ENCODE peak calls at places on chromosome 13, in nine cellular contexts. E is upper lobe of right lung; L is RWPE1; O is foreskin fibroblast; Y is activated CD8-positive, alpha-beta T cell treated with anti-CD3 and anti-CD28 coated beads for 36 hours; J is WERI-Rb-1; Q is A549; G is thoracic aorta; P is cardiac muscle cell. W is an unnamed sample.

GRCh38 chr13:111204438-111205177 is 89.5 kb downstream of the ARHGEF7 start:
- DNase-seq in E (peak), L (peak), O (peak), Y (no peak), J (no peak), Q (no peak), G (peak), P (peak), W (no peak)

GRCh38 chr13:86585826-86586225 is 786.6 kb upstream of the SLITRK6 start:
- DNase-seq in E (no peak), L (no peak), O (peak), Y (no peak), J (no peak), Q (no peak), G (no peak), P (peak), W (no peak)

GRCh38 chr13:105735269-105735668 is 800.2 kb downstream of the EFNB2 start:
- DNase-seq in E (no peak), L (no peak), O (peak), Y (no peak), J (no peak), Q (no peak), G (no peak), P (no peak), W (no peak)

GRCh38 chr13:39448831-39449230 is 154.2 kb downstream of the LHFPL6 start:
- DNase-seq in E (no peak), L (no peak), O (no peak), Y (no peak), J (peak), Q (no peak), G (no peak), P (no peak), W (no peak)

GRCh38 chr13:98285317-98285716 is 108.2 kb upstream of the RNF113B start:
- DNase-seq in E (no peak), L (no peak), O (no peak), Y (no peak), J (peak), Q (no peak), G (no peak), P (no peak), W (no peak)

GRCh38 chr13:30971575-30971974 is 39.1 kb downstream of the TEX26 start:
- DNase-seq in E (no peak), L (no peak), O (peak), Y (no peak), J (no peak), Q (no peak), G (no peak), P (peak), W (no peak)

GRCh38 chr13:106619688-106620555 is 52.0 kb upstream of the ARGLU1 start:
- DNase-seq in E (no peak), L (peak), O (peak), Y (peak), J (peak), Q (peak), G (no peak), P (peak), W (peak)

GRCh38 chr13:104571161-104571889 is 1505.1 kb upstream of the SLC10A2 start:
- DNase-seq in E (no peak), L (peak), O (peak), Y (peak), J (peak), Q (peak), G (peak), P (peak), W (peak)

GRCh38 chr13:110771194-110771593 is 57.7 kb downstream of the ING1 start:
- DNase-seq in E (no peak), L (no peak), O (no peak), Y (peak), J (no peak), Q (peak), G (no peak), P (peak), W (peak)

DNA sequence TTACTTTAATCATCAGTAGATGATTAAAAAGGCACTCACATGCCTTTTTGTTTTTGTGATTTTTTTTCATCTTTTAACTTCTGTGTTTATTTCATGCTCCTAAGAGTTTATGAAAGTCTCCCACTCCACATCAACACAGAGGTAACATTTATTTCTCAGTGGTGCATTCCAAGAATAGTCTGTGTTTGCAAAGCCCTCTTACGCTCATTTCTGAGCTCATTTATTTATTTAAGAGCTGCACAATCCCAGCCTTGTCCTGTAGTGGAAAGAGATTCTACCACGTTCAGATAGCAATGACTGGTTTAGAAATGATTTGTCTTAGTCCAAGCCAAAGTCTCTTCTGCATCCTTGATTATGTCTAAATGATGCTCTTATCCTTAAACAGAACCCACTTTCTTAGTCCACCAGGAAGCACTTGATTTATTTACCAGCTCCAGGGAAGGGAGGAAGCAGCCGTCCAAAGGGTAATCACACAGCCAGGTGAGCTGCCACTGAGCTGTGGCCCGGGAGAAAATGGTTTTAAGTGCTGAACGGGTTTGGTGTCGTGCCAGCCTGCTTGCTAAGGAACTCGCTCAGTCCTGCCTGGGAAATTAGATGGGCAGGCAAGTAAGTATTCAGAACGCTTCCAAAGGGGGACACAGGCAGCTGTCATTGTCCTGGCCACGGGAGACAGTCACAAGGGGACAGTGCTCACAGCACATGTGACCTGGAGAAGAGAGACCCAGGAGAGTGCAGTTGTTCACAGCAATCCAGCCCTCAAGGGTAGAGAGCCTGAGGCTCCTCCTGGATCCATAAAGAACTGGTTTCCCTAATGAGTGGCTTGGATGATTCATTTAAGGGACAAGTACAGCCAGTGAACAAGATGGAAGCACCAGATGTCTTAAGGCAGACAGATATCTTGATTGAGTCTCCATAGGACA is 131.8 kb upstream of the WASF3 start:
- DNase-seq in E (no peak), L (no peak), O (peak), Y (no peak), J (no peak), Q (no peak), G (no peak), P (no peak), W (peak)
- TF ChIP-seq CTCF in E (no peak), L (no peak), O (no peak), Y (no peak), J (no peak), Q (no peak), G (no peak), P (no peak), W (no peak)

GRCh38 chr13:27280841-27281240 is 10.2 kb downstream of the RASL11A start:
- DNase-seq in E (no peak), L (no peak), O (no peak), Y (no peak), J (no peak), Q (no peak), G (no peak), P (no peak), W (no peak)

GRCh38 chr13:27281420-27281819 is 10.8 kb downstream of the RASL11A start:
- DNase-seq in E (no peak), L (no peak), O (peak), Y (no peak), J (no peak), Q (no peak), G (no peak), P (no peak), W (no peak)

GRCh38 chr13:27280009-27280646 is 9.5 kb downstream of the RASL11A start:
- DNase-seq in E (no peak), L (no peak), O (no peak), Y (no peak), J (no peak), Q (no peak), G (no peak), P (no peak), W (peak)

GRCh38 chr13:27288397-27288796 is 17.8 kb downstream of the RASL11A start:
- DNase-seq in E (no peak), L (no peak), O (no peak), Y (no peak), J (no peak), Q (no peak), G (no peak), P (no peak), W (no peak)

GRCh38 chr13:27283906-27284523 is 13.4 kb downstream of the RASL11A start:
- DNase-seq in E (no peak), L (peak), O (peak), Y (peak), J (peak), Q (peak), G (no peak), P (peak), W (peak)
- TF ChIP-seq CTCF in E (peak), L (no peak), O (peak), Y (no peak), J (peak), Q (peak), G (peak), P (peak), W (no peak)

DNA sequence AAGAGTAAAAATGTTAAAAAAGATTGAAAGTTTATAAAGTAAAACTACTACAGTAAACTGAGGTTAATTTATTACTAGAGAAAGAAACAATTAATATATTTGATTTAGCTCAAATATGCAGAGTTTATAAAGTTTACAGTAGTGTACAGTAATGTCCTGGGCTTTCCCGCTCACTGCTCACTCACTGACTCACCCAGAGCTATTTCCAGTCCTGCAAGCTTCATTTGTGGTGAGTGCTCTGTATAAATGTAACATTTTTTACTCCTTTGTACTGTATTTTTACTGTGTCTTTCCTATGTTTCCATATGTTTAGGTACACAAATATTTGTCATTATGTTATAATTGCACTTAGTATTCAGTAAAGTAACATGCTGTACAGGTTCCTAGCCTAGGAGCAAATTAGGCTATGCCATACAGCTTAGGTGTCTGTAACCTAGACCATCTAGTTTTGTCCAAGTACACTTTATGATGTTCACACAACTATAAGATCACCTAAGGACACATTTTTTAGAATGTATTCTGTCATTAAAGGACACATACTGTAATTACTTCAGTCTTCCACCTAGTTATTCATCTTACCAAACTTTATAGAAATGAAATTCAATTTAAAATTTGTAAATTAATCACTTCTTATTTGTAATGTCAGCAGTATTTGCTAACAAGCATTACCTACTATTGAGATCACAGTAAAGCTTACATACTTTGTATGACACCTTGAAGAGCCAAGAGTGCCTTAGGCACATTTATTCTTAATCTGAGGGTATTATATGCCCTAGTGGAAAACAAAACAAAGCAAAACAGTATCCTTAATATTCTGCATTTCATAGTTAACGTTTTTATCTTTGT is 683.4 kb downstream of the PCDH9 start:
- DNase-seq in E (no peak), L (no peak), O (peak), Y (no peak), J (no peak), Q (no peak), G (no peak), P (no peak), W (no peak)
- TF ChIP-seq CTCF in E (no peak), L (no peak), O (no peak), Y (no peak), J (no peak), Q (no peak), G (no peak), P (no peak), W (no peak)

DNA sequence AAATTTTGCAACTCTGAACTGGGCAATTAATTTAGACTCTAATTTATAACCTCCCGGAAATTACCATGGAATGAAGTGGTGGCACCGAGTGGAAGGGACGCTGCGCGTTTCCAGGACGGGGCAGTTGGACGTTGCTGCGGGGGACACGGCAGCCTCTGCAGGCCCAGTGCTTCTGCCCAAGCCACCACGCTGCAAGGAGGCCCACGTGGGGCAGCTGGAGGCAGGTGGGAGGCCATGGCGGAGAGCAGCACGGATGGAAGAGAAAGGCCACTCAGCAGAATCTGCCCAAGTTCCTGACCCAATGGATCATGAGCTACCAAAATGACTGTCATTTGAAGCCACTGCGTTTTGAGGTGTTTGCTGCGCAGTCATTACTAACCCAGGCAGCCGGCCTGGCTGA is 11.2 kb upstream of the ADPRHL1 start:
- DNase-seq in E (no peak), L (no peak), O (no peak), Y (no peak), J (peak), Q (no peak), G (no peak), P (no peak), W (no peak)
- TF ChIP-seq CTCF in E (no peak), L (no peak), O (no peak), Y (no peak), J (no peak), Q (no peak), G (no peak), P (no peak), W (no peak)

GRCh38 chr13:20129076-20129475 is 31.8 kb downstream of the GJA3 start:
- DNase-seq in E (peak), L (no peak), O (no peak), Y (no peak), J (no peak), Q (no peak), G (no peak), P (no peak), W (no peak)

GRCh38 chr13:20127563-20128458 is 33.0 kb downstream of the GJA3 start:
- DNase-seq in E (peak), L (no peak), O (peak), Y (peak), J (peak), Q (peak), G (no peak), P (peak), W (peak)

GRCh38 chr13:20130012-20130411 is 30.8 kb downstream of the GJA3 start:
- DNase-seq in E (no peak), L (no peak), O (no peak), Y (no peak), J (no peak), Q (no peak), G (no peak), P (no peak), W (no peak)

GRCh38 chr13:20127263-20127562 is 33.6 kb downstream of the GJA3 start:
- DNase-seq in E (no peak), L (no peak), O (no peak), Y (peak), J (no peak), Q (no peak), G (no peak), P (peak), W (no peak)

GRCh38 chr13:20128459-20128927 is 32.4 kb downstream of the GJA3 start:
- DNase-seq in E (peak), L (no peak), O (no peak), Y (no peak), J (peak), Q (no peak), G (no peak), P (no peak), W (peak)
- TF ChIP-seq CTCF in E (peak), L (peak), O (no peak), Y (no peak), J (peak), Q (no peak), G (no peak), P (peak), W (no peak)

W was measured in Calu3.